ENCODE peak calls at places on chromosomes 3 and 15, in four cellular contexts. J is GM12878, E is HEK293T, S is K562. K is an unnamed sample.

GRCh38 chr3:8438507-8439079 is 63.0 kb upstream of the LMCD1 start:
- DNase-seq in S (no peak), E (no peak), J (no peak), K (no peak)

GRCh38 chr15:45606413-45606812 is 19.2 kb downstream of the BLOC1S6 start:
- DNase-seq in J (no peak), E (no peak), S (no peak), K (no peak)

GRCh38 chr15:91237493-91237892 is 137.4 kb downstream of the SV2B start:
- DNase-seq in J (no peak), E (no peak), S (no peak), K (no peak)

GRCh38 chr15:61613729-61614128 is 384.6 kb upstream of the RORA start:
- DNase-seq in J (no peak), S (no peak), E (no peak), K (no peak)

GRCh38 chr3:175224051-175224450 is 364.9 kb downstream of the NAALADL2 start:
- DNase-seq in S (no peak), J (no peak), E (no peak), K (peak)

GRCh38 chr3:15614958-15615357 is 13.4 kb downstream of the BTD start:
- DNase-seq in J (no peak), E (no peak), S (no peak), K (no peak)

GRCh38 chr15:95291878-95292472 is 1038.5 kb upstream of the NR2F2 start:
- DNase-seq in S (peak), J (no peak), E (peak), K (peak)

GRCh38 chr3:126023390-126023789 is 54.4 kb downstream of the ROPN1B start:
- DNase-seq in S (no peak), J (no peak), E (no peak), K (no peak)

GRCh38 chr3:112605285-112605684 is 35.7 kb downstream of the CCDC80 start:
- DNase-seq in J (no peak), E (no peak), S (no peak), K (no peak)

GRCh38 chr15:48865387-48866079 is 12.4 kb upstream of the EID1 start:
- DNase-seq in E (no peak), J (no peak), S (no peak), K (no peak)

GRCh38 chr15:34582461-34583357 is 742 bp downstream of the GOLGA8B start:
- DNase-seq in S (peak), J (no peak), E (peak), K (no peak)

GRCh38 chr3:153052096-153052460 is 109.9 kb upstream of the RAP2B start:
- DNase-seq in J (no peak), E (no peak), S (peak), K (peak)

GRCh38 chr3:48194446-48195071 is 6.3 kb upstream of the CDC25A start:
- DNase-seq in E (peak), J (peak), S (peak), K (peak)

GRCh38 chr3:30501526-30501925 is 104.9 kb upstream of the TGFBR2 start:
- DNase-seq in J (no peak), S (no peak), E (no peak), K (no peak)

GRCh38 chr3:30500666-30501399 is 105.6 kb upstream of the TGFBR2 start:
- DNase-seq in E (no peak), S (no peak), J (peak), K (no peak)

GRCh38 chr3:30503431-30503830 is 103.0 kb upstream of the TGFBR2 start:
- DNase-seq in E (no peak), S (no peak), J (no peak), K (no peak)

GRCh38 chr3:30502742-30503073 is 103.7 kb upstream of the TGFBR2 start:
- DNase-seq in S (no peak), J (peak), E (no peak), K (no peak)

DNA sequence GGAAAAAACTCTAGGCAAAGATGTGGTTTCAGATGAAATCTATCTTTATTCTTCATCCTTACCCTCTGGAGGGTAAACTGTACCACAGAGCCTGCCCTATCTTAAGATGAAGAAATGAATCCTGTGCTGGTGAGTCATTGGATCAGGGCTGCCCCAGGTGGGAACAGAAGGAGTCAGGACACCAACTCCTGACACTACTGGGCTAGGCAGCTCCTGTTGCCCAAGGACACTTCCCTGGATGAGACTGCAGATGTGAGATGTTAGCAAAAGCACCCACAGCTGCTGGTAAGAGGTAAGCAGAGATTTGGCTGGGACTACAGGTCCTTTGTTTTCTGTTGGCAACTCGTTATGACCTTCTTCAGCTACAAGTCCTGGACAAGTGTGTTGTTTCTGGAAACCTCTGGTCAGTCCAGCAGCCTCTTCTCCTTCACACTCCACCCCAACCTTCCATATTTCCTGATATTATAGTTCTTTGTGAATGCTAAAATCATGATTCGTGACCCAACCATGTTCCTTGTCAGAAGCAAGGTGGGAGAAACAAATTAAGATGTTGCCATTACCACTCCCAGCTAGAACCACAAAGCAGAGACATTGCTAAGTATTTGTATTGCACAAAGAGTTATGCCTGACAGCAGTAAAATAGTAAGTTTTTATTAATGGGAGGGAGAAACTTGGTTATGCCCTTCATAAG is 104.2 kb upstream of the TGFBR2 start:
- DNase-seq in S (no peak), E (no peak), J (no peak), K (no peak)
- TF ChIP-seq TARDBP in S (no peak), E (no peak), J (no peak), K (no peak)

GRCh38 chr3:67033091-67033490 is 35.0 kb downstream of the KBTBD8 start:
- DNase-seq in J (no peak), S (no peak), E (no peak), K (no peak)
- TF ChIP-seq TARDBP in J (no peak), S (no peak), E (no peak), K (no peak)

DNA sequence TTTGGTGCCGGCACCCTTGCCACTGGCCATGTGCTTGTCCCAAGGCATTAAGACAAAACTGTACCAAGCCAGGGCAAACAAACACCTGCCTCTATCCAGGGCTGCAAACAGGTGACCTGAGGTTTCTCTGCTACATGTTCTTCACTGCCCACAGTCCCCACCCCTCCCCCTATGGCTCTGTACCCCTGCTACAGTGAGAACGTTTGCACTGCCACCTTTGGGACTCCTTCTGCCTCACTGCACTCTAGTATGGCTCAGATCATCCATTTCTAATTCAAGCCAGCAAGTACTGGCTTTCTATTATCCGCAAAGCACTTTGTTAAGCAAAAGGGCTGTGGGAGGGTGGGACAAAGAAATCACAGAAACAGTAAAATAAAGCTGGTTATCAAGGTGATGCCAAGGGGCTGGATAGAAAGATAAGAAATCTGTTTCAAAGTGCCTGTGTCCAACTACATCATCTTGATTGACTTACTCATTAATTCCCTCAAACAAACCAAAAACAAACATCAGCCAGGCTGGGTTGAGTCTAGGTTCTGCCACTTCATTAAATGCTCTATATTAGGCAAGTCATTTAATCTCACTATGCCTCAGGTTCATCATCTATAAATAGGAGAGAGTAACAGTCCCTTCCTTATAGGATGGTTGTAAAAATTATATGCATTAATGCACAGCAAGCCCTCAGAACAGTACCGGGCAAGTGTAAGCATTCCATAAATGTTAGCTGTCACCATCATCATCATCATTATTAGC is 95.3 kb downstream of the PDZRN3 start:
- DNase-seq in E (no peak), J (no peak), S (no peak), K (no peak)
- TF ChIP-seq TARDBP in E (no peak), J (no peak), S (no peak), K (no peak)

GRCh38 chr3:50625131-50625878 is 8.4 kb downstream of the MAPKAPK3 start:
- DNase-seq in E (no peak), S (no peak), J (no peak), K (no peak)

GRCh38 chr3:50624634-50625033 is 7.7 kb downstream of the MAPKAPK3 start:
- DNase-seq in E (no peak), J (no peak), S (no peak), K (peak)

GRCh38 chr3:50625879-50626182 is 8.9 kb downstream of the MAPKAPK3 start:
- DNase-seq in E (no peak), J (no peak), S (no peak), K (no peak)

GRCh38 chr3:50627407-50628051 is 10.6 kb downstream of the MAPKAPK3 start:
- DNase-seq in S (no peak), E (peak), J (no peak), K (no peak)

DNA sequence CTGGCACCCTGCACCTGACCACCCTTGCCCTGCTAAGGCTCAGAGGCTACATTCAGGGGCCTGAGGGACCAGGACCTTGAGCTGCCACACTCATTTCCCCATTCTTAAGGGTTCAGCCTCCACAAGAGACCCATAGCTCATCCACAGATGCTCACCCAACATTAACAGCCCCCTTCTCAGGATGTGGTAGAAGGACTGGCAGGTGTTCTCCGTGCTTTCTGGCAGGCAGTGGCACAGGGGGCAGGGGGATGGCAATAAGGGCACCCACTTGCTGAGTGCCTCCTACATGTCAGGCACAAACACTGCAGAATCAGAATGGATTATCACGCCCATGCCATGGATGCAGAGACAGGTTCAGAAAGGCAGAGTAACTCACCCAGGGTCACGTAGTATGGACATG is 9.5 kb downstream of the MAPKAPK3 start:
- DNase-seq in E (no peak), J (no peak), S (no peak), K (no peak)
- TF ChIP-seq TARDBP in E (no peak), J (no peak), S (no peak), K (no peak)

DNA sequence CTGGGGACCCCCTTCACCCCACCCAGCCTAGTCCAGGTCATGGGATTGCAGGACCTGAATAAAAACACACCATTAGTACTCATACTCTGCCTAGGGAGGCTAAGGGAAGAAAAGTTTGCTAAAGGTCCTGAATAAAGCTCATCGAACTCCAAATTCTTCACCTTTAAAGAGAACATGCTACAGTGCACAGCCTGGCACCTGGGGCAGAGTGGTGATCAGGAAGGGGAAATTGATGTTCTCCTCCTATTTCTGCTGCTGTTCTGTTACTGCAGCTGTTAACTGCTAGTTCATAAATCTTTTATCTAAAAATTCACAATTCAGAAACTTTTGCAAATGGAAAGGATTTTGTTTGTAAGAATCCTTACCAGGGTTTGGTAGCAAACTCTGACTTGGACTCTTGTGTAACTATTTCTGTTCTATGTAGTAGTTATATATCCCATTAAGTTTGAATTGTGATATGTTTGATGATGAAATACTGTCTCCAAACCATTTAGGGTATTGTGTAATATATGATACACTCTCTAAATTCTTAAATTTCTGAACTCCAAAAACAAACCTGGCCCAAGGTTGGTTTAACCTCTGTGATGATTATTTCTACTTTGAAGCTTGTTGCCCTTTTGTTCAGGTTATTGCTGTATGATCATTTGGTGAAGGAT is 27.9 kb downstream of the MCTP2 start:
- DNase-seq in S (no peak), J (no peak), E (no peak), K (no peak)
- TF ChIP-seq TARDBP in S (no peak), J (no peak), E (no peak), K (no peak)

DNA sequence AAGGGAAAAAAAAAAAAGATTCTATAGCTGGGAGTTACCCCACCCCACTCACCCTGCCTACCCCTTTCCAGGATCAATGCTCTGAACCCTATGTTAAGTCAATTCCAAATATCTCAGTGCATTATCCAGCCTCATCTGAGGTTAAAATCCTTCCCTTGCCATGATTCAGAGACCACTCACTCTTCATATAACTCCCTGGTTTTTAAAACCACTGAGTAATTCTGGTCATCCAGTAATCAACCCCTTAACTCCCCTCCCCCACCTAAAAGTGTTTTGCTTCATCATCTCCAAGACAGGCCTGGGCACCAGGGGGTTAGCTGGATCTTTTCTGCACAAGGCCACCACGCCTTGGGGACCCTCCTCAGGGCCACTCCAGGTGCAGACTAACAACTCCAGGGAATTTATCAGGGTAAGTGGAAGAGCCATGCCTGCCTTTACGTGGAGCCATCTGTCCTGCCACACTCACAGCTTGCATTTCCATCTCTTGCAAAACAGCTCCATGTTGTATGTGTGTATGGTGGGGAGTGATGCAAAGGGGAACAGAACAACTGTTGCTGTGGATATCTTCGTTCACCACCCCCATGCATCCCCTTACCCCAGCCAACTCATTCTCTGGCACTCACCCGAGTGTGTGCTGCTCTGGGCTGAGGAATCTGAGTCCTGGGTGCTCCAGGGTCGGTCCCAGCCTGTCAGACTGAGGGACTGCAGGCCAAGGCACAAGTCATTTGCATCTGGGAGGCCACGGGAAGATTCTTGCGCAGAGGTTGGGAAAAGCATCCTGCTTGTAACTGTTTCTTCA is 30.7 kb upstream of the RPS17 start:
- DNase-seq in S (no peak), E (no peak), J (no peak), K (no peak)
- TF ChIP-seq TARDBP in S (no peak), E (no peak), J (no peak), K (no peak)

GRCh38 chr3:14587733-14588360 is 47.7 kb upstream of the GRIP2 start:
- DNase-seq in J (no peak), S (no peak), E (no peak), K (peak)
- TF ChIP-seq TARDBP in J (no peak), S (no peak), E (no peak), K (no peak)